ENCODE peak calls at places on chromosomes 13 and 19, in seven cellular contexts. C is right lobe of liver, A is heart left ventricle, Y is Peyer's patch, F is adrenal gland, N is body of pancreas, Q is uterus. W is an unnamed sample.

GRCh38 chr13:26095846-26096245 is 44.0 kb upstream of the SHISA2 start:
- DNase-seq in Q (no peak), F (no peak), A (no peak), C (no peak), Y (no peak), N (no peak), W (no peak)

GRCh38 chr13:108332791-108333190 is 63.3 kb downstream of the TNFSF13B start:
- DNase-seq in N (no peak), Q (no peak), F (no peak), C (no peak), Y (no peak), A (no peak), W (no peak)

GRCh38 chr19:12841094-12841493 is 2.8 kb downstream of the MAST1 start:
- DNase-seq in A (no peak), N (peak), Q (no peak), F (peak), C (no peak), Y (no peak), W (peak)

GRCh38 chr13:112959701-112960542 is 9.1 kb upstream of the MCF2L start:
- DNase-seq in A (peak), C (peak), N (no peak), Y (no peak), Q (no peak), F (peak), W (no peak)

GRCh38 chr19:5694952-5695648 is 5.0 kb downstream of the RPL36 start:
- DNase-seq in F (peak), Y (no peak), Q (no peak), C (no peak), N (no peak), A (no peak), W (no peak)

GRCh38 chr19:53961523-53962345 is 1.0 kb upstream of the CACNG8 start:
- DNase-seq in Y (no peak), A (no peak), N (no peak), Q (no peak), C (no peak), F (no peak), W (no peak)

GRCh38 chr13:114128624-114129522 is 3.5 kb downstream of the RASA3 start:
- DNase-seq in Q (peak), F (peak), N (peak), A (peak), C (peak), Y (peak), W (peak)

GRCh38 chr19:6489278-6490061 is 7.9 kb upstream of the DENND1C start:
- DNase-seq in Q (no peak), N (no peak), Y (no peak), C (no peak), F (no peak), A (no peak), W (no peak)

GRCh38 chr19:16920816-16921529 is 32.2 kb downstream of the F2RL3 start:
- DNase-seq in Q (no peak), C (no peak), N (no peak), F (peak), A (no peak), Y (no peak), W (no peak)

GRCh38 chr13:26872444-26873173 is 112.0 kb upstream of the GPR12 start:
- DNase-seq in N (peak), Q (no peak), F (peak), C (peak), Y (peak), A (peak), W (peak)

GRCh38 chr19:44176590-44176989 is 11.7 kb downstream of the ZNF226 start:
- DNase-seq in C (no peak), Q (no peak), Y (no peak), A (no peak), F (no peak), N (no peak), W (no peak)

GRCh38 chr13:72850959-72851677 is 69.2 kb downstream of the PIBF1 start:
- DNase-seq in F (no peak), C (peak), Y (no peak), A (peak), Q (no peak), N (no peak), W (no peak)

GRCh38 chr19:17902701-17903100 is 30.1 kb upstream of the CCDC124 start:
- DNase-seq in C (no peak), N (no peak), F (no peak), A (no peak), Q (no peak), Y (no peak), W (no peak)

GRCh38 chr13:28040977-28041376 is 52.5 kb upstream of the URAD start:
- DNase-seq in C (no peak), Y (no peak), A (no peak), F (no peak), Q (no peak), N (no peak), W (peak)

GRCh38 chr13:35356572-35356971 is 119.9 kb downstream of the MAB21L1 start:
- DNase-seq in A (no peak), C (no peak), Q (no peak), Y (no peak), F (no peak), N (no peak), W (no peak)

GRCh38 chr13:18996627-18997051 is 185.0 kb downstream of the TUBA3C start:
- DNase-seq in Q (no peak), A (no peak), Y (no peak), C (peak), F (no peak), N (peak), W (no peak)

GRCh38 chr13:75993823-75994222 is 357.7 kb downstream of the LMO7 start:
- DNase-seq in N (no peak), Q (no peak), A (no peak), F (no peak), Y (no peak), C (no peak), W (no peak)

GRCh38 chr19:54428323-54429175 is 13.3 kb downstream of the TTYH1 start:
- DNase-seq in C (no peak), Q (no peak), A (no peak), N (no peak), Y (no peak), F (no peak), W (no peak)

GRCh38 chr13:51659276-51660127 is 75.2 kb downstream of the WDFY2 start:
- DNase-seq in C (no peak), A (no peak), F (no peak), Q (no peak), Y (no peak), N (no peak), W (no peak)

GRCh38 chr19:33631628-33631995 is 9.9 kb downstream of the CHST8 start:
- DNase-seq in F (no peak), A (no peak), Q (no peak), Y (no peak), N (no peak), C (peak), W (no peak)

GRCh38 chr13:105925496-105925895 is 610.0 kb downstream of the EFNB2 start:
- DNase-seq in Q (no peak), N (no peak), F (no peak), Y (no peak), A (no peak), C (no peak), W (no peak)

GRCh38 chr19:1956143-1956537 is 15.2 kb downstream of the CSNK1G2 start:
- DNase-seq in C (no peak), F (no peak), Y (no peak), N (no peak), Q (no peak), A (no peak), W (no peak)

GRCh38 chr19:1953441-1954094 is 12.6 kb downstream of the CSNK1G2 start:
- DNase-seq in C (no peak), Y (no peak), Q (no peak), F (no peak), N (no peak), A (no peak), W (no peak)

GRCh38 chr19:1956868-1957492 is 16.0 kb downstream of the CSNK1G2 start:
- DNase-seq in F (peak), N (no peak), A (peak), Y (no peak), C (no peak), Q (no peak), W (peak)

GRCh38 chr19:1954547-1954946 is 13.6 kb downstream of the CSNK1G2 start:
- DNase-seq in F (no peak), N (no peak), A (no peak), Y (no peak), Q (no peak), C (no peak), W (no peak)

GRCh38 chr19:1955171-1956142 is 14.5 kb downstream of the CSNK1G2 start:
- DNase-seq in Y (no peak), Q (no peak), F (no peak), C (no peak), A (no peak), N (no peak), W (no peak)
- H3K27ac ChIP-seq in Y (no peak), Q (no peak), F (no peak), C (no peak), A (no peak), N (no peak), W (no peak)

GRCh38 chr13:110618167-110618566 is 2.8 kb downstream of the NAXD start:
- DNase-seq in Q (no peak), N (no peak), A (no peak), C (no peak), Y (no peak), F (no peak), W (no peak)

GRCh38 chr13:110615322-110616102 is at the start of gene NAXD:
- DNase-seq in Y (peak), C (peak), N (peak), Q (peak), F (peak), A (peak), W (peak)

GRCh38 chr13:110617326-110618072 is 2.2 kb downstream of the NAXD start:
- DNase-seq in Y (no peak), F (peak), A (no peak), Q (peak), N (peak), C (peak), W (peak)

GRCh38 chr13:110615005-110615321 is 382 bp upstream of the NAXD start:
- DNase-seq in N (no peak), Q (no peak), Y (no peak), C (no peak), A (no peak), F (no peak), W (no peak)

GRCh38 chr13:110616103-110617101 is 1.1 kb downstream of the NAXD start:
- DNase-seq in A (no peak), C (no peak), F (peak), N (peak), Q (no peak), Y (peak), W (peak)
- TF ChIP-seq CTCF in A (no peak), C (peak), F (no peak), N (peak), Q (no peak), Y (no peak), W (no peak)

GRCh38 chr19:15583346-15583745 is 31.7 kb upstream of the CYP4F8 start:
- DNase-seq in N (no peak), A (no peak), F (no peak), Y (no peak), C (peak), Q (no peak), W (no peak)
- TF ChIP-seq POLR2A in N (no peak), A (no peak), F (no peak), Y (no peak), C (no peak), Q (no peak), W (no peak)

DNA sequence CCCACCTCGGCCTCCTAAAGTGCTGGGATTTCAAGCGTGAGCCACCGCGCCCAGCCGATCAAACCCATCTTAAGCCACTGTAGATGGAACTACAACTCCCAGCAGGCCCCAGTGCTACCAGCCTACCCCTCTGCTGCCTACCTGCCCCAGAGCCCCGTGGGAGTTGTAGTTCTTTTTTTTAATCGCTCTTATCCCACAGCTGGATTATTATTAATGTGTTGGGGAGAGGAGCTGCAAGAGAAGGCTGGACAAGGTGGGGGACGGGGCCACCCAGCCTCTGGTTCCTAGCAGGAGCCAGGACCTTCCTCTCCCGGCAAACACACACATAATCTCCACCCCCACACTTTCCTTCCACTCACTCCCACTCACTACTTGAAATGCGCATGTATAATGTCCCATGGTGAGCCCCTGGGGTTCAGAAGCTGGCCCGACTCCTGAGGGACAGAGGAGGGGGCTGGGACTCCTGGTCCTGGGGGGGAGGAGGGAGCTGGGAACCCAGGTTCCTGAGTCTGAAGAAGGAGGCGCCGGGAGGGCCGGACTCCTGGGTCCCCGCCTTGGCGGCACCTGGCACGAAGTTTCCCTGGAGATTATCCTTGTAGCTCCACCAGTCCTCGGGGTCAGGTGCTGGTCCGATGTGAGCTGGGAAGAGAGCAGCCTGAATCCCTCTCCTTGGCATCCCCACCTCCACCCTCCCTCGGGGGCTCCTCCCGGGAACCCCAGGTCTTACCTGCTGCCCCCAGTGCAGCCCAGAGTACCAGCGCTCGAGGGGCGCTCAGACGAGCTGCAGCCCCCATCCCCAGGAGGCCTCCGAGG is 942 bp downstream of the CA11 start:
- DNase-seq in A (peak), Y (peak), Q (peak), C (peak), N (peak), F (peak), W (peak)
- H3K27ac ChIP-seq in A (peak), Y (peak), Q (peak), C (peak), N (peak), F (peak), W (peak)

GRCh38 chr13:42478531-42479156 is 95.3 kb upstream of the TNFSF11 start:
- DNase-seq in F (no peak), N (no peak), C (no peak), Y (no peak), A (no peak), Q (no peak), W (no peak)
- TF ChIP-seq CTCF in F (no peak), N (no peak), C (peak), Y (no peak), A (no peak), Q (no peak), W (no peak)

DNA sequence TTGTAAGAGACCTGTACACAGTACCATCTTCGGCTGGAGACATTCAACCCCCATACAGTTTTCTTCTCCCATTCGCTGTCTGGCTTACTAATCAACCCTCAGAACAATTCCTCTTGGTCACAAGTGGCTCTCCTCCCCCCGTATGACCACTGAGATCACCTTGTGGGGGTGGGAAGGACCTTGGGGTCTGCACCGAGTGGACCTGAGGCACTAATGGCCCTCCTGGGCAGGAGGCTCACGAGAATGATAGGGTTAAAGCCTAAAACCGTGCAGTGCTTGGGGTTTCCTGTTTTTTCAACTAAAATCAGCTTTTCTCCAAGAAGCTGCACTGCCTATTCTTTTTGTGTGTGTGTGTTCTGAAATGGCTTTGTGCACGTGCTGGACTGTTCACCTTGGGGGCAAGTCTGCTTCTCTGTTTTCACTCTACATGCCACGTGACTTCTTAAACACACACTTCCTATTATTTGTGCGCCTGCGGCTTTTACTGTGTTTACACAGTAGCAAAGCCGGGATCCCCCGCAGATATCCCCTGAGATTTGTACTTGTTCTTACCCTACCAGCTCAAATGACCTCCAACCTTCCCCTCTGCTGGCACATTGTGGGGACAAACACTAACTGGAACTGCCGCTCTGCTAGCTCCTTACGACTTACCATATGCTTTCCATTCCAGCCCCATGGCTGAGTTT is 12.3 kb downstream of the RBM26 start:
- DNase-seq in N (no peak), C (no peak), Y (peak), A (no peak), F (no peak), Q (no peak), W (no peak)
- TF ChIP-seq POLR2A in N (no peak), C (no peak), Y (no peak), A (no peak), F (no peak), Q (no peak), W (no peak)

GRCh38 chr19:3625996-3626472 is 556 bp downstream of the CACTIN start:
- DNase-seq in F (no peak), N (no peak), Y (no peak), C (no peak), A (no peak), Q (no peak), W (no peak)
- H3K27ac ChIP-seq in F (peak), N (peak), Y (peak), C (peak), A (peak), Q (peak), W (peak)

GRCh38 chr19:29547981-29548380 is 22.2 kb downstream of the VSTM2B start:
- DNase-seq in Y (no peak), N (no peak), A (peak), Q (no peak), F (no peak), C (peak), W (no peak)
- TF ChIP-seq CTCF in Y (no peak), N (no peak), A (no peak), Q (no peak), F (no peak), C (no peak), W (no peak)

DNA sequence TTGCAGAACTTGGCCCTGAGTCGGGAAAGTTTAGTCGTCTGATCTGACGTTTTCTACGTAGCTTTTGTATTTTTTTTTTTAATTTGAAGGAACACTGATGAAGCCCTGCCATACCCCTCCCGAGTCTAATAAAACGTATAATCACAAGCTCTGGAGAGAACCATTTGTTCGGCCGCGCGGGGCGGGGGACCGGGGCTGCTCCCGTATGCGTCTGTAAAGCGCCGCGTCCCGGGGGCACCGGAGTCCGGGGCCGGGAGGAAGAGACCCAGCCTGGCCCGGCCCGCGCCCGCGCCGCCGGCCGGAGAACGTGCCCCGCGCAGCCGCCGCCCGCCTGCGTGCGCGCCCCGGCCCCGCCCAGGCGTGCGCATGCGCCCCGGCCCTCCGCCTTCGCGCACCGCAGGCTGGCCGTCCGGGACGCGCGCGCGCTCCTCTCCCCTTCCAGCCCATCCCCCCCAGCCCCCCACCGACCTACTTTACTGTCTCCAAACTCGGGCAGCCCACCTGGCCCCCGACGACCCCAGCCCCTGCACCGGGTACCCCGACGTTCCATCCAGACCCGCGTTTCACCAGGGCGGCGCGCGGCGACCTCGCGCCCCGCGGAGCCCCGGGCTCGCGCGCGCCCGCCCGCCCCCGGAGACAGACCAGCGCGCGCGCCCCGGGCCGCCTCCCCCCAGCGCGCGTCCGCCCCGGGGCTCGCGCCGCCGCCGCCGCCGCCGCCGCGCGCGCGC is 780 bp upstream of the USF2 start:
- DNase-seq in A (peak), Q (peak), C (peak), F (peak), N (peak), Y (peak), W (peak)
- TF ChIP-seq POLR2A in A (peak), Q (peak), C (peak), F (peak), N (no peak), Y (peak), W (no peak)